ENCODE peak calls at places on chromosomes 7 and 10, in seven cellular contexts. U is ascending aorta, P is A549, V is brain microvascular endothelial cell, F is K562, J is foreskin fibroblast, O is adrenal gland. X is an unnamed sample.

GRCh38 chr7:16638282-16639265 is 7.0 kb downstream of the ANKMY2 start:
- DNase-seq in P (no peak), F (no peak), J (no peak), U (no peak), V (no peak), O (no peak), X (no peak)

GRCh38 chr10:34624323-34625153 is 190.6 kb downstream of the PARD3 start:
- DNase-seq in U (no peak), P (no peak), F (no peak), V (no peak), J (no peak), O (no peak), X (no peak)

GRCh38 chr10:47312663-47312995 is 9.6 kb upstream of the GDF2 start:
- DNase-seq in J (no peak), V (no peak), O (no peak), P (no peak), U (no peak), F (no peak), X (no peak)

GRCh38 chr7:87058739-87059524 is 522 bp downstream of the ELAPOR2 start:
- DNase-seq in J (no peak), O (no peak), U (no peak), P (no peak), V (no peak), F (peak; percentile 38), X (no peak)

GRCh38 chr7:129698516-129699418 is 87.2 kb downstream of the NRF1 start:
- DNase-seq in P (no peak), O (no peak), V (no peak), J (no peak), F (no peak), U (no peak), X (no peak)

GRCh38 chr10:29130190-29130673 is 158.6 kb upstream of the LYZL1 start:
- DNase-seq in V (no peak), O (no peak), U (no peak), P (peak; percentile 69), J (no peak), F (peak; percentile 34), X (peak; percentile 62)

GRCh38 chr10:24901686-24902399 is 50.6 kb downstream of the PRTFDC1 start:
- DNase-seq in P (peak; percentile 88), F (peak; percentile 80), U (no peak), J (peak; percentile 93), V (peak; percentile 86), O (peak; percentile 81), X (peak; percentile 99)

GRCh38 chr10:18486444-18486843 is 164.9 kb downstream of the NSUN6 start:
- DNase-seq in O (no peak), J (no peak), P (no peak), V (no peak), F (no peak), U (no peak), X (no peak)

GRCh38 chr10:77415311-77415960 is 222.2 kb downstream of the KCNMA1 start:
- DNase-seq in J (no peak), F (no peak), U (no peak), P (no peak), V (no peak), O (no peak), X (peak; percentile 22)

GRCh38 chr10:30106987-30107386 is 47.6 kb upstream of the JCAD start:
- DNase-seq in O (no peak), V (no peak), F (no peak), J (no peak), P (no peak), U (no peak), X (no peak)

GRCh38 chr10:106424076-106424475 is 740.4 kb downstream of the SORCS1 start:
- DNase-seq in U (no peak), F (no peak), J (peak; percentile 90), O (no peak), P (peak; percentile 45), V (no peak), X (peak; percentile 84)

GRCh38 chr10:132526676-132527075 is 10.9 kb upstream of the INPP5A start:
- DNase-seq in F (no peak), V (peak; percentile 78), P (no peak), J (peak; percentile 78), O (no peak), U (no peak), X (no peak)

GRCh38 chr10:48507933-48508830 is 96.7 kb downstream of the ARHGAP22 start:
- DNase-seq in F (no peak), P (no peak), V (no peak), J (no peak), U (no peak), O (peak; percentile 45), X (peak; percentile 45)

GRCh38 chr7:114644455-114644854 is 229.8 kb downstream of the FOXP2 start:
- DNase-seq in O (no peak), U (no peak), J (no peak), V (no peak), P (no peak), F (no peak), X (no peak)

GRCh38 chr7:102155821-102156441 is 130.7 kb upstream of the SH2B2 start:
- DNase-seq in J (no peak), P (no peak), U (no peak), O (peak; percentile 50), V (no peak), F (peak; percentile 78), X (no peak)

GRCh38 chr10:5606864-5607263 is 59.5 kb downstream of the ASB13 start:
- DNase-seq in F (peak; percentile 31), V (no peak), J (no peak), U (no peak), O (no peak), P (no peak), X (no peak)

GRCh38 chr7:30994206-30995100 is 30.7 kb downstream of the GHRHR start:
- DNase-seq in V (no peak), U (no peak), F (no peak), O (no peak), J (no peak), P (no peak), X (no peak)

GRCh38 chr10:48678041-48678440 is 6.6 kb upstream of the WDFY4 start:
- DNase-seq in P (no peak), V (no peak), U (no peak), O (no peak), F (no peak), J (no peak), X (no peak)

GRCh38 chr7:50397971-50398324 is 52.2 kb downstream of the FIGNL1 start:
- DNase-seq in O (no peak), U (no peak), J (no peak), P (no peak), F (no peak), V (no peak), X (no peak)

GRCh38 chr7:77262311-77262710 is 62.7 kb upstream of the FGL2 start:
- DNase-seq in U (no peak), F (no peak), J (no peak), P (no peak), O (no peak), V (no peak), X (no peak)

GRCh38 chr7:13990319-13990983 is 985 bp upstream of the ETV1 start:
- DNase-seq in U (peak; percentile 9), O (peak; percentile 64), P (peak; percentile 42), V (peak; percentile 53), J (peak; percentile 52), F (peak; percentile 37), X (peak; percentile 50)

GRCh38 chr7:13991791-13992620 is 2.5 kb upstream of the ETV1 start:
- DNase-seq in J (peak; percentile 10), O (no peak), P (no peak), U (no peak), V (no peak), F (peak; percentile 22), X (peak; percentile 26)

GRCh38 chr7:13989944-13990295 is 454 bp upstream of the ETV1 start:
- DNase-seq in O (no peak), U (no peak), J (no peak), F (no peak), P (no peak), V (peak; percentile 3), X (no peak)

GRCh38 chr7:13990984-13991790 is 1.7 kb upstream of the ETV1 start:
- DNase-seq in F (peak; percentile 94), V (peak; percentile 98), U (peak; percentile 89), O (peak; percentile 97), J (peak; percentile 99), P (peak; percentile 93), X (peak; percentile 97)

GRCh38 chr7:13992621-13992982 is 3.1 kb upstream of the ETV1 start:
- DNase-seq in J (no peak), O (no peak), P (no peak), F (no peak), V (no peak), U (no peak), X (no peak)
- H3K4me3 ChIP-seq in J (no peak overlapping the region), O (no peak overlapping the region), P (no peak overlapping the region), F (peak overlapping the region; percentile 23), V (no peak overlapping the region), U (peak overlapping the region; percentile 94), X (no peak overlapping the region)

DNA sequence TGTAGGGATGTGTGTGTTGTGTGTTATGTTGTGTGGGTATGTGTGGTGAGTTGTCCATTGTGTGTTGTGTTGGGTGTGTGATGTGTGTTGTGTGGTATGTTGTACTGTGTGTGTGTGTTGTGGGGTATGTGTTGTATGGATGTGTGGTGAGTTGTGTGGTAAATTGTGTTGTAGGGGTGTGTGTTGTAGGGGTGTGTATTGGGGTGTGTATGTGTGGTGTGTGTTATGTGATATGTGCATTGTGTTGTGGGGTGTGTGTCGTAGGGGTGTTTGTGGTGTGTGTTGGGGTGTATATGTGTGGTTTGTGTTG is 97.8 kb upstream of the PODXL start:
- DNase-seq in O (no peak), J (no peak), U (no peak), V (no peak), P (no peak), F (no peak), X (no peak)
- TF ChIP-seq CTCF in O (no peak), J (no peak), U (no peak), V (no peak), P (no peak), F (no peak), X (no peak)

GRCh38 chr10:62636825-62637248 is 167.7 kb upstream of the ADO start:
- DNase-seq in F (no peak), P (no peak), O (no peak), V (no peak), U (no peak), J (no peak), X (no peak)
- H3K4me3 ChIP-seq in F (no peak overlapping the region), P (no peak overlapping the region), O (no peak overlapping the region), V (peak overlapping the region; percentile 13), U (peak overlapping the region; percentile 36), J (no peak overlapping the region), X (no peak overlapping the region)

DNA sequence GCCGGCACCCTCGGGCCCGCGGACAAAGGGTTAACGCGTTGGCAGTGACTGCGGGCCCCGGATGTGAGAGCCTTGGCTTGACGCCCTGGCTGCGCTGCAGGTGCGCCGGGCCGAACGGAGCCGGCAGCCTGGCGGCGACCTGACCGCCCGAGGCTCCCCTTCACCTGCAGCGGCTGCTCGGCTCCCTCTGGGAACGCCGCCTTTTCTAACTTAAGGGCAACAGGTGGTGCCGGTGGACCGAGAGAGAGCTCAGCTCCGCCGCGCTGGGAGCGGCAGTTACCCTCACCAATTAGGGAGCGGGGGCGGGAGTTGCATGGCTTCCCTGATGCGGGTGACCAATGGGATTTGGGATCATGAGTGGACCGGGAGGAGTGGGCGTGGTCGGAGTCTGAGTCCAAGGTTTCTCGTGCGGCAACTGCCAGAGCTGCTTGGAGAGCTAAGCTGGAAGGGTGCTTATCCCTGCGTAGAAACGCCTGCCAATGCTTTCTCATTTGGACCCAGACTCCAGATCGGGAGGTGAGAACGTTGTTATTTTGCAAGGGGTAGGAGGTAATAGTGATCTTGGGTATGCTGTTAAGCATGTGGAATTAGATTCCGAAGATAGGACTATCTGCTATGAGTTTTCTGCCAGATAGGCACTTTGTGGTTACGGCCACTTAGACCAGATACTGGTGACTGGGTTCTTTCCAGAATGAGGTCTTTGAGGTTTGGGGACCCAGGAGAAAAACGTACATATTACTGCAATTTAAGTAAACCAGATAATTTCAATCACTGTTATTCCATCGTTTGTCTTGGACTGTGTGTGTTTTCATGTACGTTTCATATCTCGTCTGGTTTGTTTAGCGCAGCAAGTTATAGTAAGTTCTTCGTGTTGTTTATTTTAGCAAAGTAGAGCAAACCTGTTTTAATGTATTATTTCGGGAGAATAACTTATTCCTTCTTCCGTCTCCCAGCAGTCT is at the start of gene ARL4A:
- DNase-seq in U (peak; percentile 92), P (peak; percentile 98), O (peak; percentile 100), J (peak; percentile 97), V (peak; percentile 99), F (peak; percentile 99), X (peak; percentile 98)
- TF ChIP-seq CTCF in U (peak; percentile 21), P (peak; percentile 46), O (no peak), J (peak; percentile 8), V (peak; percentile 52), F (peak; percentile 84), X (peak; percentile 45)

X was measured in fibroblast of the aortic adventitia.